ENCODE peak calls at places on chromosomes 2 and 18, in seven cellular contexts. M is Ammon's horn, E is lower leg skin, T is adrenal gland, N is HS-5, V is foreskin fibroblast, Q is KBM-7. A is an unnamed sample.

GRCh38 chr2:220147186-220147585 is 519.8 kb downstream of the SLC4A3 start:
- DNase-seq in M (no peak), E (no peak), T (no peak), N (no peak), V (peak; percentile 26), Q (no peak), A (no peak)

GRCh38 chr2:120939595-120940318 is 204.1 kb downstream of the GLI2 start:
- DNase-seq in M (no peak), E (no peak), T (no peak), N (peak; percentile 8), V (peak; percentile 78), Q (no peak), A (peak; percentile 46)

GRCh38 chr2:223725986-223726970 is 111.1 kb downstream of the AP1S3 start:
- DNase-seq in M (no peak), E (no peak), T (no peak), N (no peak), V (no peak), Q (no peak), A (no peak)

GRCh38 chr2:188813846-188814245 is 160.3 kb upstream of the COL3A1 start:
- DNase-seq in M (no peak), E (no peak), T (no peak), N (no peak), V (no peak), Q (no peak), A (no peak)

GRCh38 chr2:152421521-152422367 is 86.8 kb downstream of the FMNL2 start:
- DNase-seq in M (no peak), E (no peak), T (peak; percentile 68), N (peak; percentile 99), V (peak; percentile 97), Q (peak; percentile 83), A (peak; percentile 91)

GRCh38 chr18:43587538-43588153 is 310.4 kb upstream of the SYT4 start:
- DNase-seq in M (peak; percentile 65), E (no peak), T (no peak), N (no peak), V (peak; percentile 16), Q (peak; percentile 35), A (peak; percentile 31)

GRCh38 chr2:98390571-98391476 is 44.6 kb downstream of the CNGA3 start:
- DNase-seq in M (no peak), E (peak; percentile 81), T (no peak), N (no peak), V (no peak), Q (no peak), A (no peak)

GRCh38 chr2:158142568-158143332 is 41.1 kb downstream of the UPP2 start:
- DNase-seq in M (no peak), E (no peak), T (no peak), N (no peak), V (no peak), Q (peak; percentile 85), A (peak; percentile 96)

GRCh38 chr18:36419913-36420531 is 122.5 kb downstream of the FHOD3 start:
- DNase-seq in M (no peak), E (no peak), T (no peak), N (no peak), V (no peak), Q (no peak), A (peak; percentile 27)

GRCh38 chr2:74778381-74779371 is 55.3 kb upstream of the HK2 start:
- DNase-seq in M (no peak), E (no peak), T (no peak), N (no peak), V (peak; percentile 53), Q (peak; percentile 29), A (peak; percentile 56)

GRCh38 chr2:25266399-25266798 is 75.3 kb downstream of the DNMT3A start:
- DNase-seq in M (no peak), E (no peak), T (no peak), N (no peak), V (no peak), Q (no peak), A (no peak)

GRCh38 chr2:185955050-185955449 is 216.4 kb downstream of the FSIP2 start:
- DNase-seq in M (no peak), E (no peak), T (no peak), N (no peak), V (no peak), Q (no peak), A (no peak)

GRCh38 chr2:15222856-15223255 is 338.3 kb downstream of the NBAS start:
- DNase-seq in M (no peak), E (no peak), T (no peak), N (no peak), V (no peak), Q (no peak), A (no peak)

GRCh38 chr18:45463433-45463832 is 151.8 kb upstream of the SLC14A2 start:
- DNase-seq in M (no peak), E (no peak), T (no peak), N (no peak), V (no peak), Q (no peak), A (no peak)

GRCh38 chr18:23399067-23399466 is 54.0 kb upstream of the RIOK3 start:
- DNase-seq in M (no peak), E (peak; percentile 40), T (no peak), N (no peak), V (no peak), Q (no peak), A (no peak)

GRCh38 chr2:173823540-173823939 is 141.6 kb downstream of the SP3 start:
- DNase-seq in M (no peak), E (peak; percentile 40), T (no peak), N (no peak), V (no peak), Q (no peak), A (no peak)

GRCh38 chr2:3262437-3263388 is 114.9 kb downstream of the EIPR1 start:
- DNase-seq in M (no peak), E (no peak), T (no peak), N (no peak), V (no peak), Q (no peak), A (no peak)

GRCh38 chr2:15846626-15847025 is 93.7 kb upstream of the MYCN start:
- DNase-seq in M (peak; percentile 34), E (no peak), T (no peak), N (no peak), V (no peak), Q (no peak), A (no peak)

GRCh38 chr18:34643982-34644381 is 66.1 kb upstream of the DTNA start:
- DNase-seq in M (no peak), E (no peak), T (no peak), N (no peak), V (no peak), Q (no peak), A (no peak)

GRCh38 chr2:136010126-136010525 is 24.7 kb upstream of the DARS1 start:
- DNase-seq in M (no peak), E (no peak), T (no peak), N (peak; percentile 98), V (peak; percentile 44), Q (no peak), A (no peak)

GRCh38 chr2:65018141-65018582 is 29.0 kb downstream of the SLC1A4 start:
- DNase-seq in M (peak; percentile 57), E (no peak), T (no peak), N (no peak), V (no peak), Q (peak; percentile 94), A (peak; percentile 98)

GRCh38 chr2:44205169-44205568 is 36.5 kb downstream of the PPM1B start:
- DNase-seq in M (no peak), E (no peak), T (no peak), N (no peak), V (no peak), Q (no peak), A (no peak)

GRCh38 chr2:67991456-67991855 is 71.3 kb downstream of the C1D start:
- DNase-seq in M (no peak), E (no peak), T (no peak), N (no peak), V (peak; percentile 28), Q (no peak), A (no peak)

GRCh38 chr18:45935591-45936335 is 31.4 kb downstream of the EPG5 start:
- DNase-seq in M (no peak), E (no peak), T (no peak), N (no peak), V (peak; percentile 41), Q (no peak), A (no peak)

A was measured in NB4.